ENCODE peak calls at places on chromosomes 1 and 21, in four cellular contexts. One of them, this sample, is unnamed.
A peak's percentile ranks its signal among the peaks of the same experiment; 100 is the strongest.

GRCh38 chr1:90924982-90925381 is 96.9 kb downstream of the ZNF644 start:
- DNase-seq in left colon: no peak
- DNase-seq in activated CD4-positive, alpha-beta T cell treated with anti-CD3 and anti-CD28 coated beads for 4 hours: no peak
- DNase-seq in GM23338: peak; percentile 89
- DNase-seq in this sample: no peak

GRCh38 chr21:33976082-33976979 is 60.7 kb upstream of the ATP5PO start:
- DNase-seq in left colon: no peak
- DNase-seq in activated CD4-positive, alpha-beta T cell treated with anti-CD3 and anti-CD28 coated beads for 4 hours: peak; percentile 70
- DNase-seq in GM23338: peak; percentile 42
- DNase-seq in this sample: no peak

GRCh38 chr1:184755226-184756065 is 788 bp upstream of the EDEM3 start:
- DNase-seq in left colon: peak; percentile 25
- DNase-seq in activated CD4-positive, alpha-beta T cell treated with anti-CD3 and anti-CD28 coated beads for 4 hours: peak; percentile 24
- DNase-seq in GM23338: peak; percentile 19
- DNase-seq in this sample: no peak

GRCh38 chr1:84721152-84721551 is 30.9 kb upstream of the SSX2IP start:
- DNase-seq in left colon: no peak
- DNase-seq in activated CD4-positive, alpha-beta T cell treated with anti-CD3 and anti-CD28 coated beads for 4 hours: no peak
- DNase-seq in GM23338: no peak
- DNase-seq in this sample: no peak

GRCh38 chr1:106755682-106756406 is 300.6 kb upstream of the PRMT6 start:
- DNase-seq in left colon: no peak
- DNase-seq in activated CD4-positive, alpha-beta T cell treated with anti-CD3 and anti-CD28 coated beads for 4 hours: no peak
- DNase-seq in GM23338: no peak
- DNase-seq in this sample: no peak

GRCh38 chr21:46385846-46386725 is 62.1 kb downstream of the PCNT start:
- DNase-seq in left colon: no peak
- DNase-seq in activated CD4-positive, alpha-beta T cell treated with anti-CD3 and anti-CD28 coated beads for 4 hours: no peak
- DNase-seq in GM23338: no peak
- DNase-seq in this sample: no peak

GRCh38 chr1:208047975-208048374 is 137.1 kb upstream of the CD34 start:
- DNase-seq in left colon: peak; percentile 39
- DNase-seq in activated CD4-positive, alpha-beta T cell treated with anti-CD3 and anti-CD28 coated beads for 4 hours: no peak
- DNase-seq in GM23338: no peak
- DNase-seq in this sample: no peak

GRCh38 chr1:178464566-178464965 is 32.2 kb downstream of the CLEC20A start:
- DNase-seq in left colon: no peak
- DNase-seq in activated CD4-positive, alpha-beta T cell treated with anti-CD3 and anti-CD28 coated beads for 4 hours: no peak
- DNase-seq in GM23338: no peak
- DNase-seq in this sample: no peak

GRCh38 chr1:228332797-228333738 is 73.6 kb downstream of the TRIM11 start:
- DNase-seq in left colon: no peak
- DNase-seq in activated CD4-positive, alpha-beta T cell treated with anti-CD3 and anti-CD28 coated beads for 4 hours: no peak
- DNase-seq in GM23338: no peak
- DNase-seq in this sample: peak; percentile 44

GRCh38 chr1:50279622-50280320 is 143.5 kb downstream of the DMRTA2 start:
- DNase-seq in left colon: peak; percentile 32
- DNase-seq in activated CD4-positive, alpha-beta T cell treated with anti-CD3 and anti-CD28 coated beads for 4 hours: no peak
- DNase-seq in GM23338: peak; percentile 82
- DNase-seq in this sample: no peak

GRCh38 chr21:29873908-29874307 is 65.9 kb downstream of the GRIK1 start:
- DNase-seq in left colon: no peak
- DNase-seq in activated CD4-positive, alpha-beta T cell treated with anti-CD3 and anti-CD28 coated beads for 4 hours: no peak
- DNase-seq in GM23338: peak; percentile 45
- DNase-seq in this sample: no peak